ENCODE peak calls at places on chromosomes 2 and 18, in six cellular contexts. S is M059J; A is activated CD8-positive, alpha-beta memory T cell treated with anti-CD3 and anti-CD28 coated beads for 24 hours; G is NCI-H1436; Y is stimulated activated CD4-positive, alpha-beta T cell treated with anti-CD3 and anti-CD28 coated beads, Interleukin-2, amount 100 ng/mL, for 24 hours; N is A549. T is an unnamed sample.

GRCh38 chr2:241214766-241215165 is 26.3 kb downstream of the ANO7 start:
- DNase-seq in S (no peak), A (no peak), G (no peak), Y (no peak), N (no peak), T (no peak)

GRCh38 chr2:72115361-72116080 is 32.1 kb downstream of the CYP26B1 start:
- DNase-seq in S (peak), A (no peak), G (no peak), Y (peak), N (peak), T (no peak)

GRCh38 chr2:23065936-23066335 is 319.0 kb upstream of the KLHL29 start:
- DNase-seq in S (no peak), A (no peak), G (no peak), Y (no peak), N (no peak), T (no peak)

GRCh38 chr2:53265900-53266299 is 501.7 kb upstream of the CHAC2 start:
- DNase-seq in S (no peak), A (no peak), G (no peak), Y (no peak), N (no peak), T (no peak)

GRCh38 chr2:9174771-9175441 is 31.7 kb upstream of the ASAP2 start:
- DNase-seq in S (peak), A (no peak), G (peak), Y (no peak), N (no peak), T (no peak)

GRCh38 chr2:134120160-134120717 is 133.6 kb upstream of the MGAT5 start:
- DNase-seq in S (no peak), A (no peak), G (no peak), Y (no peak), N (no peak), T (peak)

GRCh38 chr2:173355866-173356508 is 1.3 kb downstream of the CDCA7 start:
- DNase-seq in S (no peak), A (no peak), G (no peak), Y (no peak), N (no peak), T (no peak)

GRCh38 chr2:231926180-231926741 is at the start of gene NPPC:
- DNase-seq in S (peak), A (peak), G (peak), Y (peak), N (peak), T (no peak)

GRCh38 chr2:236171213-236172201 is 3.3 kb upstream of the GBX2 start:
- DNase-seq in S (no peak), A (no peak), G (no peak), Y (no peak), N (no peak), T (no peak)

GRCh38 chr18:36769611-36770314 is 59.0 kb downstream of the TPGS2 start:
- DNase-seq in S (no peak), A (no peak), G (no peak), Y (no peak), N (peak), T (no peak)

GRCh38 chr18:35179906-35180305 is 60.9 kb upstream of the ZNF397 start:
- DNase-seq in S (no peak), A (no peak), G (no peak), Y (no peak), N (no peak), T (no peak)

GRCh38 chr2:42545714-42546390 is 22.6 kb upstream of the MTA3 start:
- DNase-seq in S (no peak), A (no peak), G (peak), Y (no peak), N (no peak), T (no peak)

GRCh38 chr2:98234763-98235162 is 111.5 kb upstream of the CNGA3 start:
- DNase-seq in S (no peak), A (no peak), G (no peak), Y (no peak), N (no peak), T (no peak)

GRCh38 chr2:232402518-232402917 is 4.1 kb upstream of the ALPG start:
- DNase-seq in S (no peak), A (no peak), G (no peak), Y (no peak), N (no peak), T (no peak)

GRCh38 chr2:144513388-144514100 is 6.4 kb downstream of the ZEB2 start:
- DNase-seq in S (no peak), A (no peak), G (no peak), Y (no peak), N (no peak), T (no peak)

GRCh38 chr2:171158790-171159325 is 1.8 kb downstream of the TLK1 start:
- DNase-seq in S (no peak), A (no peak), G (no peak), Y (no peak), N (no peak), T (no peak)

GRCh38 chr2:165144315-165144714 is 59.5 kb downstream of the SCN3A start:
- DNase-seq in S (no peak), A (no peak), G (no peak), Y (no peak), N (peak), T (no peak)

GRCh38 chr2:229765721-229766120 is 51.4 kb upstream of the DNER start:
- DNase-seq in S (no peak), A (no peak), G (no peak), Y (no peak), N (no peak), T (no peak)

GRCh38 chr2:117770696-117771095 is 43.8 kb upstream of the DDX18 start:
- DNase-seq in S (no peak), A (no peak), G (no peak), Y (no peak), N (no peak), T (no peak)

GRCh38 chr2:98461650-98462049 is 17.0 kb downstream of the INPP4A start:
- DNase-seq in S (no peak), A (peak), G (no peak), Y (no peak), N (no peak), T (no peak)

GRCh38 chr2:10412380-10412779 is 35.7 kb downstream of the ODC1 start:
- DNase-seq in S (peak), A (no peak), G (no peak), Y (no peak), N (peak), T (no peak)

GRCh38 chr2:178804791-178805190 is 2.4 kb downstream of the TTN start:
- DNase-seq in S (peak), A (no peak), G (no peak), Y (no peak), N (peak), T (no peak)

GRCh38 chr2:636649-637405 is 40.4 kb downstream of the TMEM18 start:
- DNase-seq in S (peak), A (peak), G (peak), Y (peak), N (peak), T (peak)

GRCh38 chr2:242031481-242032019 is 162.0 kb downstream of the RTP5 start:
- DNase-seq in S (peak), A (peak), G (no peak), Y (peak), N (no peak), T (peak)

GRCh38 chr2:7927694-7928093 is 754.2 kb upstream of the ID2 start:
- DNase-seq in S (no peak), A (no peak), G (no peak), Y (no peak), N (no peak), T (no peak)

T was measured in T-helper 9 cell.